ENCODE peak calls at places on chromosome 6, in eight cellular contexts. R is lower lobe of right lung, F is aorta, U is left ventricle myocardium inferior, M is psoas muscle, Z is heart right ventricle, Q is heart left ventricle, B is GM23248. L is an unnamed sample. For H3K4me1, the result is how much of the 10 kb centered on the place peaks cover.

GRCh38 chr6:11918021-11918738 is 93.9 kb upstream of the HIVEP1 start:
- DNase-seq in F (no peak), B (peak), Z (no peak), R (no peak), Q (no peak), U (no peak), M (no peak), L (no peak)

GRCh38 chr6:162728177-162728571 is 400 bp downstream of the PACRG start:
- DNase-seq in Z (no peak), B (peak), F (no peak), U (no peak), M (no peak), Q (peak), R (no peak), L (no peak)

GRCh38 chr6:89925826-89926225 is 31.6 kb downstream of the GJA10 start:
- DNase-seq in B (peak), Q (no peak), F (no peak), R (no peak), M (no peak), U (no peak), Z (no peak), L (no peak)

GRCh38 chr6:2854394-2854982 is 12.8 kb upstream of the SERPINB1 start:
- DNase-seq in R (no peak), F (peak), Z (no peak), B (no peak), U (no peak), Q (peak), M (no peak), L (no peak)

GRCh38 chr6:139765825-139766285 is 391.4 kb upstream of the CITED2 start:
- DNase-seq in M (no peak), B (no peak), F (no peak), Q (no peak), U (no peak), R (no peak), Z (no peak), L (no peak)

GRCh38 chr6:169974663-169975062 is 223.2 kb downstream of the ERMARD start:
- DNase-seq in F (no peak), B (no peak), U (no peak), Q (no peak), M (no peak), R (no peak), Z (peak), L (peak)

GRCh38 chr6:5513393-5513792 is 252.1 kb downstream of the FARS2 start:
- DNase-seq in Q (no peak), F (no peak), Z (no peak), M (no peak), B (no peak), U (no peak), R (no peak), L (no peak)

GRCh38 chr6:44627091-44627878 is 239.8 kb downstream of the CDC5L start:
- DNase-seq in Z (peak), F (no peak), Q (peak), B (no peak), M (no peak), R (peak), U (peak), L (no peak)

GRCh38 chr6:97757575-97757974 is 474.6 kb upstream of the MMS22L start:
- DNase-seq in M (no peak), Z (no peak), R (no peak), F (no peak), U (no peak), B (no peak), Q (no peak), L (no peak)

GRCh38 chr6:149919834-149920225 is 3.1 kb downstream of the RAET1G start:
- DNase-seq in U (no peak), Q (no peak), Z (no peak), B (no peak), M (no peak), R (no peak), F (peak), L (no peak)

GRCh38 chr6:37354526-37355384 is 972 bp downstream of the RNF8 start:
- DNase-seq in U (peak), Q (peak), M (peak), Z (peak), B (peak), R (peak), F (peak), L (peak)

GRCh38 chr6:22112490-22112889 is 184.3 kb downstream of the PRL start:
- DNase-seq in Q (no peak), M (no peak), Z (no peak), U (no peak), B (peak), R (no peak), F (no peak), L (no peak)

GRCh38 chr6:14474816-14475215 is 357.2 kb downstream of the CD83 start:
- DNase-seq in U (no peak), Q (no peak), R (no peak), F (no peak), B (no peak), Z (no peak), M (no peak), L (no peak)

GRCh38 chr6:159059099-159059498 is 14.3 kb upstream of the TAGAP start:
- DNase-seq in Q (no peak), Z (no peak), B (no peak), U (no peak), F (no peak), M (no peak), R (no peak), L (no peak)

GRCh38 chr6:2725999-2726567 is 24.6 kb downstream of the MYLK4 start:
- DNase-seq in U (no peak), Z (no peak), M (no peak), F (no peak), Q (no peak), R (no peak), B (peak), L (no peak)

GRCh38 chr6:117548797-117549301 is 53.5 kb downstream of the GOPC start:
- DNase-seq in U (no peak), B (peak), M (no peak), Z (no peak), F (no peak), Q (no peak), R (no peak), L (no peak)

GRCh38 chr6:135568366-135568765 is 70.8 kb upstream of the AHI1 start:
- DNase-seq in U (no peak), Q (peak), R (no peak), F (no peak), M (no peak), Z (no peak), B (peak), L (peak)

GRCh38 chr6:170371588-170371987 is 65.0 kb downstream of the FAM120B start:
- DNase-seq in F (no peak), M (no peak), B (no peak), U (no peak), Z (no peak), R (no peak), Q (peak), L (no peak)

GRCh38 chr6:40326689-40327404 is 260.3 kb downstream of the LRFN2 start:
- DNase-seq in B (no peak), Z (no peak), M (no peak), U (no peak), Q (no peak), F (no peak), R (no peak), L (no peak)

GRCh38 chr6:50030777-50031562 is 9.2 kb upstream of the DEFB110 start:
- DNase-seq in R (no peak), B (peak), F (no peak), M (no peak), U (no peak), Q (no peak), Z (no peak), L (no peak)

GRCh38 chr6:1552296-1552761 is 57.4 kb upstream of the FOXC1 start:
- DNase-seq in Q (no peak), B (peak), M (no peak), F (no peak), Z (no peak), U (no peak), R (no peak), L (no peak)

GRCh38 chr6:128863983-128864382 is 19.0 kb upstream of the LAMA2 start:
- DNase-seq in Q (no peak), M (no peak), R (no peak), U (no peak), B (no peak), Z (no peak), F (no peak), L (no peak)

GRCh38 chr6:111727041-111727440 is 121.4 kb upstream of the TRAF3IP2 start:
- DNase-seq in R (no peak), F (no peak), M (no peak), B (peak), Z (no peak), U (no peak), Q (no peak), L (no peak)

GRCh38 chr6:69673298-69673697 is 123.5 kb downstream of the LMBRD1 start:
- DNase-seq in F (no peak), R (no peak), Z (no peak), M (no peak), B (no peak), Q (no peak), U (no peak), L (no peak)

GRCh38 chr6:111658445-111659154 is 52.9 kb upstream of the TRAF3IP2 start:
- DNase-seq in Z (no peak), M (no peak), B (peak), R (no peak), Q (no peak), F (no peak), U (no peak), L (no peak)

GRCh38 chr6:63307581-63308246 is 12.1 kb downstream of the LGSN start:
- DNase-seq in U (no peak), M (no peak), Q (no peak), Z (no peak), B (peak), F (no peak), R (no peak), L (no peak)

GRCh38 chr6:108565091-108565766 is 4.5 kb downstream of the FOXO3 start:
- DNase-seq in F (no peak), B (peak), Z (no peak), R (no peak), U (no peak), M (no peak), Q (no peak), L (no peak)

GRCh38 chr6:48664850-48665249 is 553.9 kb upstream of the PTCHD4 start:
- DNase-seq in M (no peak), Z (no peak), F (no peak), U (no peak), Q (no peak), R (no peak), B (no peak), L (no peak)

GRCh38 chr6:97586344-97586743 is 303.3 kb upstream of the MMS22L start:
- DNase-seq in Q (no peak), M (no peak), Z (no peak), U (no peak), B (peak), R (no peak), F (no peak), L (no peak)

GRCh38 chr6:123829302-123829953 is 25.8 kb downstream of the NKAIN2 start:
- DNase-seq in Q (no peak), B (peak), Z (no peak), U (no peak), M (no peak), R (no peak), F (no peak), L (no peak)

GRCh38 chr6:19039287-19039686 is 652.1 kb downstream of the RNF144B start:
- DNase-seq in M (no peak), F (no peak), R (no peak), Q (no peak), B (no peak), Z (no peak), U (no peak), L (no peak)

GRCh38 chr6:19035454-19035853 is 648.3 kb downstream of the RNF144B start:
- DNase-seq in U (no peak), R (no peak), Q (no peak), F (no peak), B (no peak), Z (no peak), M (no peak), L (no peak)

GRCh38 chr6:43942011-43942442 is 172.0 kb downstream of the VEGFA start:
- DNase-seq in M (no peak), B (no peak), R (no peak), F (peak), U (no peak), Q (no peak), Z (no peak), L (no peak)

GRCh38 chr6:166572370-166573261 is 13.9 kb downstream of the RAMACL start:
- DNase-seq in Q (no peak), U (no peak), F (no peak), R (peak), M (no peak), B (peak), Z (no peak), L (no peak)

GRCh38 chr6:151721141-151721540 is 86.3 kb upstream of the ESR1 start:
- DNase-seq in M (no peak), R (no peak), Q (no peak), F (no peak), B (peak), Z (no peak), U (no peak), L (no peak)
- H3K27ac ChIP-seq in M (no peak), R (no peak), Q (no peak), F (no peak), B (no peak), Z (no peak), U (no peak), L (no peak)

DNA sequence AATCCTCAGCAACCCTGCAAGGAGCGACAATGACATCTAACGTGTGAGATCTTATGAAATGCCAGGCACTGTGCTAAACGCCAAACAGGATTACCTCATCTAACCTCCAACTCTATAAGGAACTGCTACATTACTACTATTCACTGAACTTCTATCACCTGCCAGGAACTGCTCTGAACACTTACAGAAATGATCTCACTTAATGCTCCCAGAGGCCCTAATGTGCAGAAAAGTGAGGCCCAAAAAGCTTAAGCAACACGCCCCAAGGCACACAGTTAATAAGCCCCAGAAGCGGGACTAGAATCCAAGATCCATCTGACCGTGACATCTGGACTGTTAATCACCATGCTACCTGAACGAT is 28.5 kb downstream of the TRAM2 start:
- DNase-seq in M (no peak), Z (no peak), B (peak), Q (no peak), F (no peak), U (no peak), R (no peak), L (no peak)
- H3K4me1 ChIP-seq in M (under half), Z (half or more), B (half or more), Q (under half), F (under half), U (half or more), R (half or more), L (under half)

DNA sequence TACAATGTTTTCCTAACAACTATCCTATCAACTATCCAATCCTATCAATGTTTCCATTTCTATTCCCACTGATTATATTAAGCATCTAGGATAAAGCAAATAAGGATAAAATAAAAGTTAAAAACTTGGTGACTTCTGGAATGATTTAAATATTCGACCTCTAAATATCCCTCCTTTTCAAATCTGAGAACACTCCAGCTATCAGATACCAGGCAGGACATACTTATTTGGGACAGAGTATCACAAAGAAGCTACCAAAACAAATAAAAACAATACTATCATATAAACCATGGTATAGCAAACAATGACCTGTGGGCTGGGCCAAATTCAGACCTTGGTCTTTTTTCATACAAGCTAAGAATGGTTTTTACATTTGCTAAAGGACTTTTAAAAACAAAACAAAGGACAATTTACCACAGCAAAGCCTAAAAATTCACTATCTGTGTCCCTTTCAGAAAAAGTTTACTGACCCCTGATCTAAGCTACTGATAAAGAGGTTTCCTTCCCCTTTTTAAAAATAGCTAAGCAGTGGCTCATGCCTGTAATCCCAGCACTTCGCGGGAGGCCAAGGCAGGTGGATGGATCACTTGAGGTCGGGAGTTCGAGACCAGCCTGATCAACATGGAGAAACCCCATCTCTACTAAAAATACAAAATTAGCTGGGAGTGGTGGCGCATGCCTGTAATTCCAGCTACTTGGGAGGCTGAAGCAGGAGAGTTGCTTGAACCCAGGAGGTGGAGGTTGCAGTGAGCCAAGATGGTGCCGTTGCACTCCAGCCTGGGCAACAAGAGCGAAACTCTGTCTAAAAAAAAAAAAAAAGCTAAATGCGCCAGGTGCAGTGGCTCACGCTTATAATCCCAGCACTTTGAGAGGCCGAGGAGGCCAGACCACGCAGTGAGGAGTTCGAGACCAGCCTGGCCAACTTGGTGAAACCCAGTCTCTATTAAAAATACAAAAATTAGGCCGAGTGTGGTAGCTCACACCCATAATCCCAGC is 6.0 kb downstream of the NUP153 start:
- DNase-seq in U (no peak), B (no peak), Z (no peak), F (peak), Q (no peak), M (no peak), R (no peak), L (no peak)
- H3K27ac ChIP-seq in U (peak), B (no peak), Z (no peak), F (no peak), Q (no peak), M (peak), R (peak), L (no peak)

GRCh38 chr6:56767435-56767834 is 124.7 kb upstream of the DST start:
- DNase-seq in F (no peak), R (no peak), Z (no peak), U (no peak), Q (no peak), M (no peak), B (no peak), L (no peak)

GRCh38 chr6:56764081-56764566 is 121.4 kb upstream of the DST start:
- DNase-seq in U (no peak), B (peak), M (no peak), Q (no peak), R (no peak), F (no peak), Z (no peak), L (no peak)

GRCh38 chr6:56766806-56767178 is 124.1 kb upstream of the DST start:
- DNase-seq in U (no peak), F (no peak), R (no peak), B (peak), M (no peak), Z (no peak), Q (no peak), L (no peak)

GRCh38 chr6:56766139-56766805 is 123.6 kb upstream of the DST start:
- DNase-seq in R (no peak), Z (no peak), M (no peak), B (no peak), F (no peak), Q (no peak), U (no peak), L (no peak)

DNA sequence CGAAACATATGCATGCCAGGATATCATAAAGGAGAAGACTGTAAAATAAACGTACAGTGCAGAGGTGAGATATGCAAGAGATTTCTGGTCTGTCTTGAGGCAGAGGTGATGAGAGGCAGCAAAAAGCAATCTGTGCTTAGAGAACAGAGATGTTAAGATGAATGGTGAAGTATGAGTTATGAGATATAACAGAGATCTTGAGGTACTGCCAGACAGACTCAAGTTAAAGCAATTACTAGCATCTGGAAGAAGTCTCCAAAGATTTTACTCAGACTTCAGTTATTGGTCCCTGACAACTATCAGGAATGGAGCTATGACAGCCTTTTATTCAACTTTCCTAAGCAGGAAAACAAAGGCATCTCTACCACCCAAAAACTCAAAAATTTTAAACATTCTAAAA is 122.8 kb upstream of the DST start:
- DNase-seq in M (no peak), Q (no peak), F (no peak), U (no peak), B (no peak), Z (no peak), R (no peak), L (no peak)
- H3K4me1 ChIP-seq in M (half or more), Q (under half), F (under half), U (half or more), B (half or more), Z (half or more), R (under half), L (under half)

DNA sequence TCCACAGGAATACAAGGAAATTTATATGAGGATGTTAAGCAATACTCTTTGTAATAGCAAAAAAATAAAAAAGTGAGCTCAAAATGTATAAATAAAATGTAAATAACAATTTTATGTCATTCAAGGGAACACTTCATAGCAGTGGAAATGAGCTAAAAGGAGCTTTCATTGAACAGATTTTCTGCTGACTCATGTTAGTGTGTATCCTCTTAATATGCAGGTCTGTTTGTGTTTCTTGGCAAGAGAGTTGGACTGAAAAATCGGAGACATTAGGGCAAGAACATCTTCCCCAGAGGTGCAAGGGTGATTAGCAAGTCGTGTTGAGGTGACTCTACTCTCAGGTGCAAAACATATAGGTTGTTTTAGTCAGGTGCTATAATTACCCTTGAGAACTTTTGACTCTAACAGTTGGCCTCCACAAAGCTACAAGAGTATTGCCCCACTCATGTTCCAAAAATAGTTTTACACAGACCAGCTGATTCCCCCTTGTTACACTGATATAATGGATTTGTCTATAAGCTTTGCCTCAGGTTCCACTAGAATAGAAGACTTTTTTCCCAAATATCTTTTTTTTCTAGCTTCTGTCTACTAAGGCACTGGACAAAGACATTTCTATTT is 702.9 kb downstream of the TENT5A start:
- DNase-seq in U (no peak), F (no peak), Z (no peak), R (no peak), Q (no peak), B (peak), M (no peak), L (no peak)
- H3K27ac ChIP-seq in U (no peak), F (no peak), Z (no peak), R (no peak), Q (no peak), B (no peak), M (no peak), L (no peak)

DNA sequence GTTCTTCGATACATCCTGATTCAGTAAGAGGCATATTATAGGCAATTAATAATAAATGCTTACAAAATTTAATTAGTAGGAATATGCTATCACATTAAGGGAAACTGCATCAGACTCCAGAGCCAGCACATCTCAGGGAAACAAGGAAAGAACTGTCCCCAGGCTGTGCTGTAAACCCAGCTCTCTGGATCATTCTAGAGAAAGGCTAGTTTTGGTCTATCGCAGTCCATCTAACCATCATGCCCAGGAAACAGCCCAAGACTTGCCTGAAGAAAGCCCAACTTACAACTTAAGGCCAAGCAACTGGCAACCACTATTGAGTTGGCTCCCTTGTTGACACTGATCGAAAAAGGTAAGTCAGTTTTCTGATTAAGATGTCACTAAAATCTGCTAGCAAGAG is 11.3 kb downstream of the MAP3K5 start:
- DNase-seq in F (no peak), M (no peak), Q (no peak), R (no peak), Z (no peak), B (no peak), U (no peak), L (no peak)
- H3K4me1 ChIP-seq in F (under half), M (under half), Q (under half), R (half or more), Z (half or more), B (under half), U (half or more), L (under half)